ENCODE peak calls at places on chromosome 22, in eight cellular contexts. One of them, this sample, is unnamed.

GRCh38 chr22:20904980-20905355 is 12.2 kb upstream of the CRKL start:
- DNase-seq in left cardiac atrium: no peak
- DNase-seq in activated CD4-positive, alpha-beta T cell treated with anti-CD3 and anti-CD28 coated beads, Interleukin-2, amount 50 U/mL, for 24 hours: no peak
- DNase-seq in GM13977: no peak
- DNase-seq in NCI-H2171: no peak
- DNase-seq in osteocyte: no peak
- DNase-seq in OCI-LY7: no peak
- DNase-seq in neural crest cell: no peak
- DNase-seq in this sample: no peak

GRCh38 chr22:17369553-17370035 is 334 bp downstream of the CECR2 start:
- DNase-seq in left cardiac atrium: peak; percentile 56
- DNase-seq in activated CD4-positive, alpha-beta T cell treated with anti-CD3 and anti-CD28 coated beads, Interleukin-2, amount 50 U/mL, for 24 hours: no peak
- DNase-seq in GM13977: peak; percentile 69
- DNase-seq in NCI-H2171: no peak
- DNase-seq in osteocyte: no peak
- DNase-seq in OCI-LY7: peak; percentile 30
- DNase-seq in neural crest cell: peak; percentile 55
- DNase-seq in this sample: peak; percentile 24

GRCh38 chr22:19831016-19831415 is 23.7 kb downstream of the GNB1L start:
- DNase-seq in left cardiac atrium: no peak
- DNase-seq in activated CD4-positive, alpha-beta T cell treated with anti-CD3 and anti-CD28 coated beads, Interleukin-2, amount 50 U/mL, for 24 hours: no peak
- DNase-seq in GM13977: no peak
- DNase-seq in NCI-H2171: no peak
- DNase-seq in osteocyte: no peak
- DNase-seq in OCI-LY7: no peak
- DNase-seq in neural crest cell: no peak
- DNase-seq in this sample: no peak

GRCh38 chr22:33835196-33835788 is 85.0 kb downstream of the LARGE1 start:
- DNase-seq in left cardiac atrium: no peak
- DNase-seq in activated CD4-positive, alpha-beta T cell treated with anti-CD3 and anti-CD28 coated beads, Interleukin-2, amount 50 U/mL, for 24 hours: no peak
- DNase-seq in GM13977: no peak
- DNase-seq in NCI-H2171: no peak
- DNase-seq in osteocyte: no peak
- DNase-seq in OCI-LY7: no peak
- DNase-seq in neural crest cell: no peak
- DNase-seq in this sample: no peak

GRCh38 chr22:17596226-17596625 is 32.3 kb downstream of the ATP6V1E1 start:
- DNase-seq in left cardiac atrium: no peak
- DNase-seq in activated CD4-positive, alpha-beta T cell treated with anti-CD3 and anti-CD28 coated beads, Interleukin-2, amount 50 U/mL, for 24 hours: no peak
- DNase-seq in GM13977: no peak
- DNase-seq in NCI-H2171: no peak
- DNase-seq in osteocyte: no peak
- DNase-seq in OCI-LY7: no peak
- DNase-seq in neural crest cell: no peak
- DNase-seq in this sample: no peak

GRCh38 chr22:45212306-45212709 is 28.4 kb downstream of the KIAA0930 start:
- DNase-seq in left cardiac atrium: peak; percentile 81
- DNase-seq in activated CD4-positive, alpha-beta T cell treated with anti-CD3 and anti-CD28 coated beads, Interleukin-2, amount 50 U/mL, for 24 hours: no peak
- DNase-seq in GM13977: no peak
- DNase-seq in NCI-H2171: no peak
- DNase-seq in osteocyte: peak; percentile 95
- DNase-seq in OCI-LY7: no peak
- DNase-seq in neural crest cell: no peak
- DNase-seq in this sample: no peak

GRCh38 chr22:30816413-30816812 is 121.7 kb downstream of the OSBP2 start:
- DNase-seq in left cardiac atrium: no peak
- DNase-seq in activated CD4-positive, alpha-beta T cell treated with anti-CD3 and anti-CD28 coated beads, Interleukin-2, amount 50 U/mL, for 24 hours: no peak
- DNase-seq in GM13977: no peak
- DNase-seq in NCI-H2171: no peak
- DNase-seq in osteocyte: no peak
- DNase-seq in OCI-LY7: no peak
- DNase-seq in neural crest cell: no peak
- DNase-seq in this sample: no peak

GRCh38 chr22:18060646-18061620 is 16.9 kb upstream of the PEX26 start:
- DNase-seq in left cardiac atrium: no peak
- DNase-seq in activated CD4-positive, alpha-beta T cell treated with anti-CD3 and anti-CD28 coated beads, Interleukin-2, amount 50 U/mL, for 24 hours: no peak
- DNase-seq in GM13977: no peak
- DNase-seq in NCI-H2171: no peak
- DNase-seq in osteocyte: no peak
- DNase-seq in OCI-LY7: no peak
- DNase-seq in neural crest cell: no peak
- DNase-seq in this sample: no peak

GRCh38 chr22:25698461-25698860 is 43.5 kb upstream of the MYO18B start:
- DNase-seq in left cardiac atrium: no peak
- DNase-seq in activated CD4-positive, alpha-beta T cell treated with anti-CD3 and anti-CD28 coated beads, Interleukin-2, amount 50 U/mL, for 24 hours: no peak
- DNase-seq in GM13977: no peak
- DNase-seq in NCI-H2171: no peak
- DNase-seq in osteocyte: no peak
- DNase-seq in OCI-LY7: no peak
- DNase-seq in neural crest cell: no peak
- DNase-seq in this sample: no peak

GRCh38 chr22:49803134-49803533 is 24.5 kb downstream of the BRD1 start:
- DNase-seq in left cardiac atrium: no peak
- DNase-seq in activated CD4-positive, alpha-beta T cell treated with anti-CD3 and anti-CD28 coated beads, Interleukin-2, amount 50 U/mL, for 24 hours: no peak
- DNase-seq in GM13977: no peak
- DNase-seq in NCI-H2171: no peak
- DNase-seq in osteocyte: no peak
- DNase-seq in OCI-LY7: no peak
- DNase-seq in neural crest cell: no peak
- DNase-seq in this sample: no peak

GRCh38 chr22:25114369-25115362 is 85.0 kb upstream of the CRYBB3 start:
- DNase-seq in left cardiac atrium: no peak
- DNase-seq in activated CD4-positive, alpha-beta T cell treated with anti-CD3 and anti-CD28 coated beads, Interleukin-2, amount 50 U/mL, for 24 hours: no peak
- DNase-seq in GM13977: no peak
- DNase-seq in NCI-H2171: no peak
- DNase-seq in osteocyte: no peak
- DNase-seq in OCI-LY7: no peak
- DNase-seq in neural crest cell: no peak
- DNase-seq in this sample: no peak

GRCh38 chr22:19134874-19135273 is 3.8 kb downstream of the TSSK2 start:
- DNase-seq in left cardiac atrium: no peak
- DNase-seq in activated CD4-positive, alpha-beta T cell treated with anti-CD3 and anti-CD28 coated beads, Interleukin-2, amount 50 U/mL, for 24 hours: no peak
- DNase-seq in GM13977: no peak
- DNase-seq in NCI-H2171: no peak
- DNase-seq in osteocyte: no peak
- DNase-seq in OCI-LY7: no peak
- DNase-seq in neural crest cell: no peak
- DNase-seq in this sample: no peak

GRCh38 chr22:22546490-22546889 is 12.6 kb downstream of the PRAME start:
- DNase-seq in left cardiac atrium: no peak
- DNase-seq in activated CD4-positive, alpha-beta T cell treated with anti-CD3 and anti-CD28 coated beads, Interleukin-2, amount 50 U/mL, for 24 hours: no peak
- DNase-seq in GM13977: no peak
- DNase-seq in NCI-H2171: no peak
- DNase-seq in osteocyte: no peak
- DNase-seq in OCI-LY7: no peak
- DNase-seq in neural crest cell: no peak
- DNase-seq in this sample: no peak

GRCh38 chr22:47275479-47276218 is 513.2 kb downstream of the TBC1D22A start:
- DNase-seq in left cardiac atrium: no peak
- DNase-seq in activated CD4-positive, alpha-beta T cell treated with anti-CD3 and anti-CD28 coated beads, Interleukin-2, amount 50 U/mL, for 24 hours: no peak
- DNase-seq in GM13977: no peak
- DNase-seq in NCI-H2171: no peak
- DNase-seq in osteocyte: no peak
- DNase-seq in OCI-LY7: no peak
- DNase-seq in neural crest cell: no peak
- DNase-seq in this sample: no peak

GRCh38 chr22:36884314-36885158 is 23.7 kb downstream of the NCF4 start:
- DNase-seq in left cardiac atrium: no peak
- DNase-seq in activated CD4-positive, alpha-beta T cell treated with anti-CD3 and anti-CD28 coated beads, Interleukin-2, amount 50 U/mL, for 24 hours: no peak
- DNase-seq in GM13977: no peak
- DNase-seq in NCI-H2171: no peak
- DNase-seq in osteocyte: no peak
- DNase-seq in OCI-LY7: no peak
- DNase-seq in neural crest cell: no peak
- DNase-seq in this sample: no peak

GRCh38 chr22:48826546-48826945 is 1001.1 kb downstream of the BRD1 start:
- DNase-seq in left cardiac atrium: no peak
- DNase-seq in activated CD4-positive, alpha-beta T cell treated with anti-CD3 and anti-CD28 coated beads, Interleukin-2, amount 50 U/mL, for 24 hours: no peak
- DNase-seq in GM13977: no peak
- DNase-seq in NCI-H2171: no peak
- DNase-seq in osteocyte: no peak
- DNase-seq in OCI-LY7: no peak
- DNase-seq in neural crest cell: no peak
- DNase-seq in this sample: no peak

GRCh38 chr22:31612891-31613285 is 49.1 kb downstream of the PISD start:
- DNase-seq in left cardiac atrium: no peak
- DNase-seq in activated CD4-positive, alpha-beta T cell treated with anti-CD3 and anti-CD28 coated beads, Interleukin-2, amount 50 U/mL, for 24 hours: no peak
- DNase-seq in GM13977: no peak
- DNase-seq in NCI-H2171: no peak
- DNase-seq in osteocyte: no peak
- DNase-seq in OCI-LY7: no peak
- DNase-seq in neural crest cell: no peak
- DNase-seq in this sample: no peak

GRCh38 chr22:20015971-20016733 is 471 bp downstream of the ARVCF start:
- DNase-seq in left cardiac atrium: peak; percentile 58
- DNase-seq in activated CD4-positive, alpha-beta T cell treated with anti-CD3 and anti-CD28 coated beads, Interleukin-2, amount 50 U/mL, for 24 hours: peak; percentile 5
- DNase-seq in GM13977: no peak
- DNase-seq in NCI-H2171: peak; percentile 63
- DNase-seq in osteocyte: no peak
- DNase-seq in OCI-LY7: peak; percentile 22
- DNase-seq in neural crest cell: peak; percentile 31
- DNase-seq in this sample: no peak

GRCh38 chr22:48021946-48022345 is 1259.5 kb downstream of the TBC1D22A start:
- DNase-seq in left cardiac atrium: no peak
- DNase-seq in activated CD4-positive, alpha-beta T cell treated with anti-CD3 and anti-CD28 coated beads, Interleukin-2, amount 50 U/mL, for 24 hours: no peak
- DNase-seq in GM13977: no peak
- DNase-seq in NCI-H2171: no peak
- DNase-seq in osteocyte: no peak
- DNase-seq in OCI-LY7: peak; percentile 43
- DNase-seq in neural crest cell: no peak
- DNase-seq in this sample: no peak

GRCh38 chr22:26804315-26804714 is 146.9 kb downstream of the MIAT start:
- DNase-seq in left cardiac atrium: no peak
- DNase-seq in activated CD4-positive, alpha-beta T cell treated with anti-CD3 and anti-CD28 coated beads, Interleukin-2, amount 50 U/mL, for 24 hours: no peak
- DNase-seq in GM13977: no peak
- DNase-seq in NCI-H2171: no peak
- DNase-seq in osteocyte: no peak
- DNase-seq in OCI-LY7: no peak
- DNase-seq in neural crest cell: no peak
- DNase-seq in this sample: no peak

GRCh38 chr22:37337204-37337943 is 55.1 kb downstream of the CYTH4 start:
- DNase-seq in left cardiac atrium: no peak
- DNase-seq in activated CD4-positive, alpha-beta T cell treated with anti-CD3 and anti-CD28 coated beads, Interleukin-2, amount 50 U/mL, for 24 hours: no peak
- DNase-seq in GM13977: no peak
- DNase-seq in NCI-H2171: no peak
- DNase-seq in osteocyte: no peak
- DNase-seq in OCI-LY7: no peak
- DNase-seq in neural crest cell: no peak
- DNase-seq in this sample: no peak

GRCh38 chr22:20421507-20421874 is 16.1 kb downstream of the SCARF2 start:
- DNase-seq in left cardiac atrium: no peak
- DNase-seq in activated CD4-positive, alpha-beta T cell treated with anti-CD3 and anti-CD28 coated beads, Interleukin-2, amount 50 U/mL, for 24 hours: no peak
- DNase-seq in GM13977: no peak
- DNase-seq in NCI-H2171: no peak
- DNase-seq in osteocyte: no peak
- DNase-seq in OCI-LY7: no peak
- DNase-seq in neural crest cell: no peak
- DNase-seq in this sample: no peak

GRCh38 chr22:40436460-40437431 is 66.4 kb downstream of the SGSM3 start:
- DNase-seq in left cardiac atrium: no peak
- DNase-seq in activated CD4-positive, alpha-beta T cell treated with anti-CD3 and anti-CD28 coated beads, Interleukin-2, amount 50 U/mL, for 24 hours: peak; percentile 8
- DNase-seq in GM13977: peak; percentile 54
- DNase-seq in NCI-H2171: peak; percentile 39
- DNase-seq in osteocyte: no peak
- DNase-seq in OCI-LY7: peak; percentile 95
- DNase-seq in neural crest cell: no peak
- DNase-seq in this sample: peak; percentile 93

GRCh38 chr22:28557184-28557583 is 122.5 kb downstream of the TTC28 start:
- DNase-seq in left cardiac atrium: no peak
- DNase-seq in activated CD4-positive, alpha-beta T cell treated with anti-CD3 and anti-CD28 coated beads, Interleukin-2, amount 50 U/mL, for 24 hours: no peak
- DNase-seq in GM13977: no peak
- DNase-seq in NCI-H2171: no peak
- DNase-seq in osteocyte: no peak
- DNase-seq in OCI-LY7: no peak
- DNase-seq in neural crest cell: no peak
- DNase-seq in this sample: no peak

GRCh38 chr22:26570864-26571525 is 18.9 kb downstream of the TPST2 start:
- DNase-seq in left cardiac atrium: no peak
- DNase-seq in activated CD4-positive, alpha-beta T cell treated with anti-CD3 and anti-CD28 coated beads, Interleukin-2, amount 50 U/mL, for 24 hours: no peak
- DNase-seq in GM13977: no peak
- DNase-seq in NCI-H2171: no peak
- DNase-seq in osteocyte: no peak
- DNase-seq in OCI-LY7: no peak
- DNase-seq in neural crest cell: no peak
- DNase-seq in this sample: no peak

GRCh38 chr22:28600546-28601143 is 79.0 kb downstream of the TTC28 start:
- DNase-seq in left cardiac atrium: no peak
- DNase-seq in activated CD4-positive, alpha-beta T cell treated with anti-CD3 and anti-CD28 coated beads, Interleukin-2, amount 50 U/mL, for 24 hours: no peak
- DNase-seq in GM13977: peak; percentile 40
- DNase-seq in NCI-H2171: peak; percentile 43
- DNase-seq in osteocyte: no peak
- DNase-seq in OCI-LY7: peak; percentile 72
- DNase-seq in neural crest cell: no peak
- DNase-seq in this sample: peak; percentile 64